ENCODE peak calls at places on chromosomes 7 and 10, in five cellular contexts. D, R, Q, I and G are unnamed samples.

GRCh38 chr7:26560857-26561256 is 269.2 kb downstream of the SNX10 start:
- DNase-seq in I (no peak), D (no peak), Q (no peak), R (no peak), G (no peak)

GRCh38 chr7:50450691-50451051 is 521 bp upstream of the FIGNL1 start:
- DNase-seq in I (no peak), R (no peak), Q (no peak), D (no peak), G (peak)

GRCh38 chr7:75039709-75040108 is 33.9 kb downstream of the RCC1L start:
- DNase-seq in D (no peak), I (no peak), Q (no peak), R (no peak), G (no peak)

GRCh38 chr10:30422296-30422695 is 11.7 kb upstream of the MAP3K8 start:
- DNase-seq in I (no peak), D (no peak), R (no peak), Q (no peak), G (no peak)

GRCh38 chr7:157936976-157937375 is 600.2 kb downstream of the DNAJB6 start:
- DNase-seq in D (no peak), Q (no peak), R (no peak), I (no peak), G (no peak)

GRCh38 chr7:14418633-14419032 is 429.2 kb upstream of the ETV1 start:
- DNase-seq in Q (no peak), D (no peak), R (no peak), I (no peak), G (no peak)

GRCh38 chr7:66921396-66921917 is 432 bp downstream of the TMEM248 start:
- DNase-seq in D (peak), Q (no peak), R (no peak), I (no peak), G (peak)

GRCh38 chr10:105149371-105149871 is 508.3 kb downstream of the SORCS3 start:
- DNase-seq in R (no peak), D (peak), I (no peak), Q (no peak), G (no peak)

GRCh38 chr10:87092356-87092860 is 2.2 kb downstream of the GLUD1 start:
- DNase-seq in D (peak), Q (no peak), I (peak), R (no peak), G (no peak)

GRCh38 chr7:3439333-3440030 is 138.4 kb downstream of the SDK1 start:
- DNase-seq in Q (no peak), D (peak), I (no peak), R (no peak), G (no peak)

GRCh38 chr7:127107601-127108007 is 145.1 kb downstream of the GRM8 start:
- DNase-seq in R (no peak), I (peak), Q (no peak), D (peak), G (no peak)